ENCODE peak calls at places on chromosomes 5 and 9, in ten cellular contexts. Z, T, R, A, L, Y, V, Q, J and P are unnamed samples.

GRCh38 chr9:120926397-120926928 is at the start of gene TRAF1:
- DNase-seq in Z (peak), T (no peak), R (no peak), A (no peak), L (no peak), Y (no peak), V (no peak), Q (no peak), J (no peak), P (no peak)

GRCh38 chr9:131012396-131012917 is 3.5 kb downstream of the LAMC3 start:
- DNase-seq in Z (no peak), T (no peak), R (no peak), A (no peak), L (no peak), Y (no peak), V (no peak), Q (no peak), J (no peak), P (no peak)

GRCh38 chr9:86731511-86731993 is 215.8 kb downstream of the GAS1 start:
- DNase-seq in Z (no peak), T (no peak), R (no peak), A (no peak), L (no peak), Y (no peak), V (peak), Q (no peak), J (no peak), P (no peak)

GRCh38 chr9:34381323-34381722 is 4.6 kb upstream of the MYORG start:
- DNase-seq in Z (peak), T (no peak), R (peak), A (no peak), L (no peak), Y (peak), V (no peak), Q (peak), J (no peak), P (no peak)

GRCh38 chr5:3740546-3741371 is 145.1 kb downstream of the IRX1 start:
- DNase-seq in Z (no peak), T (no peak), R (no peak), A (no peak), L (no peak), Y (no peak), V (no peak), Q (no peak), J (no peak), P (no peak)

GRCh38 chr5:80191991-80192398 is 63.9 kb downstream of the SERINC5 start:
- DNase-seq in Z (peak), T (peak), R (peak), A (no peak), L (no peak), Y (no peak), V (peak), Q (peak), J (no peak), P (peak)

GRCh38 chr9:407255-407654 is 192.6 kb downstream of the DOCK8 start:
- DNase-seq in Z (no peak), T (peak), R (no peak), A (no peak), L (no peak), Y (no peak), V (peak), Q (no peak), J (no peak), P (peak)

GRCh38 chr5:140725799-140726471 is 25.7 kb downstream of the ZMAT2 start:
- DNase-seq in Z (peak), T (peak), R (peak), A (peak), L (peak), Y (peak), V (peak), Q (peak), J (peak), P (peak)

GRCh38 chr9:109973336-109973735 is 193.3 kb downstream of the PALM2AKAP2 start:
- DNase-seq in Z (no peak), T (no peak), R (no peak), A (no peak), L (no peak), Y (no peak), V (no peak), Q (no peak), J (no peak), P (no peak)

GRCh38 chr9:90827181-90827866 is 25.7 kb downstream of the SYK start:
- DNase-seq in Z (no peak), T (no peak), R (peak), A (no peak), L (no peak), Y (no peak), V (no peak), Q (no peak), J (no peak), P (no peak)

GRCh38 chr5:37840036-37840909 is at the start of gene GDNF:
- DNase-seq in Z (no peak), T (no peak), R (peak), A (peak), L (peak), Y (no peak), V (peak), Q (no peak), J (no peak), P (peak)

GRCh38 chr5:78601622-78602314 is 46.8 kb downstream of the LHFPL2 start:
- DNase-seq in Z (no peak), T (no peak), R (no peak), A (no peak), L (no peak), Y (no peak), V (no peak), Q (no peak), J (no peak), P (no peak)

GRCh38 chr9:38030658-38031057 is 38.4 kb downstream of the SHB start:
- DNase-seq in Z (no peak), T (no peak), R (no peak), A (no peak), L (no peak), Y (no peak), V (no peak), Q (no peak), J (no peak), P (no peak)

GRCh38 chr5:129593525-129593924 is 133.4 kb downstream of the ADAMTS19 start:
- DNase-seq in Z (no peak), T (no peak), R (no peak), A (no peak), L (no peak), Y (no peak), V (no peak), Q (no peak), J (no peak), P (no peak)

GRCh38 chr5:640461-641330 is 28.6 kb downstream of the CEP72 start:
- DNase-seq in Z (no peak), T (no peak), R (no peak), A (no peak), L (no peak), Y (no peak), V (no peak), Q (peak), J (no peak), P (no peak)

GRCh38 chr5:82735160-82735789 is 341.9 kb downstream of the TMEM167A start:
- DNase-seq in Z (no peak), T (no peak), R (no peak), A (no peak), L (no peak), Y (no peak), V (peak), Q (no peak), J (no peak), P (no peak)

GRCh38 chr5:151556808-151557207 is 34.3 kb downstream of the FAT2 start:
- DNase-seq in Z (no peak), T (peak), R (no peak), A (no peak), L (no peak), Y (no peak), V (no peak), Q (no peak), J (no peak), P (peak)